ENCODE peak calls at places on chromosomes 7 and 10, in six cellular contexts. One of them, this sample, is unnamed.

GRCh38 chr10:88735661-88736060 is 24.2 kb upstream of the LIPN start:
- DNase-seq in NB4: no peak
- DNase-seq in HepG2: no peak
- DNase-seq in A549: no peak
- DNase-seq in cardiac muscle cell: peak
- DNase-seq in mucosa of descending colon: no peak
- DNase-seq in this sample: no peak

GRCh38 chr7:30984359-30985107 is 20.8 kb downstream of the GHRHR start:
- DNase-seq in NB4: peak
- DNase-seq in HepG2: no peak
- DNase-seq in A549: peak
- DNase-seq in cardiac muscle cell: peak
- DNase-seq in mucosa of descending colon: no peak
- DNase-seq in this sample: no peak

GRCh38 chr7:107045195-107045960 is 873 bp downstream of the PRKAR2B start:
- DNase-seq in NB4: peak
- DNase-seq in HepG2: no peak
- DNase-seq in A549: no peak
- DNase-seq in cardiac muscle cell: no peak
- DNase-seq in mucosa of descending colon: peak
- DNase-seq in this sample: no peak

GRCh38 chr7:39453743-39454355 is 112.4 kb upstream of the YAE1 start:
- DNase-seq in NB4: peak
- DNase-seq in HepG2: peak
- DNase-seq in A549: peak
- DNase-seq in cardiac muscle cell: peak
- DNase-seq in mucosa of descending colon: peak
- DNase-seq in this sample: peak

GRCh38 chr7:133077394-133077793 is 4.5 kb downstream of the CHCHD3 start:
- DNase-seq in NB4: no peak
- DNase-seq in HepG2: no peak
- DNase-seq in A549: no peak
- DNase-seq in cardiac muscle cell: no peak
- DNase-seq in mucosa of descending colon: no peak
- DNase-seq in this sample: no peak

GRCh38 chr7:157676001-157676400 is 339.2 kb downstream of the DNAJB6 start:
- DNase-seq in NB4: peak
- DNase-seq in HepG2: no peak
- DNase-seq in A549: no peak
- DNase-seq in cardiac muscle cell: no peak
- DNase-seq in mucosa of descending colon: peak
- DNase-seq in this sample: no peak

GRCh38 chr7:144818516-144818915 is 17.3 kb downstream of the TPK1 start:
- DNase-seq in NB4: no peak
- DNase-seq in HepG2: no peak
- DNase-seq in A549: no peak
- DNase-seq in cardiac muscle cell: peak
- DNase-seq in mucosa of descending colon: no peak
- DNase-seq in this sample: no peak

GRCh38 chr7:68760556-68760955 is 837.7 kb upstream of the AUTS2 start:
- DNase-seq in NB4: no peak
- DNase-seq in HepG2: no peak
- DNase-seq in A549: peak
- DNase-seq in cardiac muscle cell: peak
- DNase-seq in mucosa of descending colon: no peak
- DNase-seq in this sample: no peak

GRCh38 chr7:4738711-4739527 is 36.5 kb upstream of the AP5Z1 start:
- DNase-seq in NB4: peak
- DNase-seq in HepG2: peak
- DNase-seq in A549: peak
- DNase-seq in cardiac muscle cell: peak
- DNase-seq in mucosa of descending colon: no peak
- DNase-seq in this sample: no peak

GRCh38 chr10:71294091-71294561 is 24.9 kb upstream of the SLC29A3 start:
- DNase-seq in NB4: no peak
- DNase-seq in HepG2: no peak
- DNase-seq in A549: no peak
- DNase-seq in cardiac muscle cell: no peak
- DNase-seq in mucosa of descending colon: no peak
- DNase-seq in this sample: no peak

GRCh38 chr7:23249486-23249885 is 2.9 kb downstream of the GPNMB start:
- DNase-seq in NB4: no peak
- DNase-seq in HepG2: no peak
- DNase-seq in A549: no peak
- DNase-seq in cardiac muscle cell: no peak
- DNase-seq in mucosa of descending colon: no peak
- DNase-seq in this sample: no peak

GRCh38 chr10:119221666-119222065 is 14.3 kb downstream of the GRK5 start:
- DNase-seq in NB4: peak
- DNase-seq in HepG2: no peak
- DNase-seq in A549: no peak
- DNase-seq in cardiac muscle cell: no peak
- DNase-seq in mucosa of descending colon: no peak
- DNase-seq in this sample: no peak

GRCh38 chr10:4771554-4772201 is 54.3 kb upstream of the AKR1E2 start:
- DNase-seq in NB4: no peak
- DNase-seq in HepG2: peak
- DNase-seq in A549: no peak
- DNase-seq in cardiac muscle cell: peak
- DNase-seq in mucosa of descending colon: no peak
- DNase-seq in this sample: no peak

GRCh38 chr7:80134536-80135305 is at the start of gene GNAI1:
- DNase-seq in NB4: peak
- DNase-seq in HepG2: peak
- DNase-seq in A549: peak
- DNase-seq in cardiac muscle cell: peak
- DNase-seq in mucosa of descending colon: peak
- DNase-seq in this sample: no peak

GRCh38 chr10:132987671-132988571 is 45.6 kb upstream of the CFAP46 start:
- DNase-seq in NB4: peak
- DNase-seq in HepG2: no peak
- DNase-seq in A549: no peak
- DNase-seq in cardiac muscle cell: peak
- DNase-seq in mucosa of descending colon: no peak
- DNase-seq in this sample: no peak

GRCh38 chr10:94725871-94726270 is 36.6 kb upstream of the CYP2C19 start:
- DNase-seq in NB4: no peak
- DNase-seq in HepG2: no peak
- DNase-seq in A549: peak
- DNase-seq in cardiac muscle cell: peak
- DNase-seq in mucosa of descending colon: no peak
- DNase-seq in this sample: no peak

GRCh38 chr7:121021266-121021969 is 32.9 kb downstream of the CPED1 start:
- DNase-seq in NB4: no peak
- DNase-seq in HepG2: no peak
- DNase-seq in A549: no peak
- DNase-seq in cardiac muscle cell: no peak
- DNase-seq in mucosa of descending colon: no peak
- DNase-seq in this sample: no peak

GRCh38 chr7:106126170-106126938 is 14.2 kb upstream of the SYPL1 start:
- DNase-seq in NB4: peak
- DNase-seq in HepG2: no peak
- DNase-seq in A549: peak
- DNase-seq in cardiac muscle cell: peak
- DNase-seq in mucosa of descending colon: no peak
- DNase-seq in this sample: no peak

GRCh38 chr7:120805636-120806388 is 52.1 kb downstream of the TSPAN12 start:
- DNase-seq in NB4: peak
- DNase-seq in HepG2: peak
- DNase-seq in A549: peak
- DNase-seq in cardiac muscle cell: peak
- DNase-seq in mucosa of descending colon: no peak
- DNase-seq in this sample: peak

GRCh38 chr10:103897241-103897774 is 20.7 kb downstream of the STN1 start:
- DNase-seq in NB4: no peak
- DNase-seq in HepG2: no peak
- DNase-seq in A549: no peak
- DNase-seq in cardiac muscle cell: no peak
- DNase-seq in mucosa of descending colon: no peak
- DNase-seq in this sample: no peak

DNA sequence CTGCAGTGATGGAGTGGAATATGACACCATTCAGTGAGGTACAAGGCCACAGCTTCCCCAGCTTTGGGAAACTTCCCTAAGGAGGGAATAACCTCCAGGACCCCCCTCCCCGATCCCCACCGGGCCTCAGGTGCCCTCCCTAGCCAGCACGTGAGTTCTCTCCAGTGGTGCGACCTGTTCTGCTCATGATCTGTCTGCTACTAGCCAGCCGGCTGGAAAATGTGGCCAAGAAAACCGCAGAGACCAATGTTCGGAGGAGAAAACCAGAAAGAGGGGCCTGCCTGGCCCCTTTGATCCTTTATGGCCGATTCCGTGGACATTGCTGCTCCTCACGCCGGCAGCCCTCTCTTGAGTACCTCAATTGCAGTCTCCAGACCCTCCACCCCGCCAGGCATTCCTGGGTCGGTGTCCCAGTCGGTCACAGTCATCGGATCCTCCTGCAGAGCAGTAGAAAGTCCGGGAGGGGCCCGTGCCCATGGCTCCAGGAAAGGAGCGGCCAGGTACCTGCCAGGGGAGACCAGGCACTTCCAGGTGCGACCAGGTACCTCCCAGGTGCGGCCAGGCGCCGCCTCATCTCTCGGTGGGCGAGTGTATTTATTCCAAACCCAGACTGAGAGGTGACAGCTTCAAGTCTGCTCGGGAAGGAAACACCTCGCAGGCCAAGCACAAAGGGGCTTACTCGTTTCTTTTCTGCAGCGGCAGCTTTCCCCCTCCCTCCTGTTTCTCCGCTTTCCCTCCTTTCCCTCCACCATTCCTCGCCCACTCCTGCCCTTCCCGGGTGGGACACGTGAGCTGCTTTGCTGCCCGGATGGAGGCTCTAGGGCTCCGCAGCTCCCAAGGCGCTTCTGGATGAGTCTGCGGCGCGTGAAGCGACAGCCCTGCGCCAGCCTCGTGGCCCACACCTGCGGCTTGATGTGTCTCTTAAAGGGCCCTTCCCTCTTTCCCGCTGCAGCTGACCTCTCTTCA is 39.6 kb upstream of the AGK start:
- DNase-seq in NB4: no peak
- DNase-seq in HepG2: no peak
- DNase-seq in A549: no peak
- DNase-seq in cardiac muscle cell: no peak
- DNase-seq in mucosa of descending colon: peak
- DNase-seq in this sample: no peak
- H3K4me3 ChIP-seq in NB4: no peak
- H3K4me3 ChIP-seq in HepG2: peak
- H3K4me3 ChIP-seq in A549: no peak
- H3K4me3 ChIP-seq in cardiac muscle cell: peak
- H3K4me3 ChIP-seq in mucosa of descending colon: no peak
- H3K4me3 ChIP-seq in this sample: peak

GRCh38 chr10:97067716-97068391 is 117.9 kb downstream of the SLIT1 start:
- DNase-seq in NB4: peak
- DNase-seq in HepG2: no peak
- DNase-seq in A549: peak
- DNase-seq in cardiac muscle cell: no peak
- DNase-seq in mucosa of descending colon: no peak
- DNase-seq in this sample: no peak
- TF ChIP-seq CTCF in NB4: no peak
- TF ChIP-seq CTCF in HepG2: peak
- TF ChIP-seq CTCF in A549: no peak
- TF ChIP-seq CTCF in cardiac muscle cell: no peak
- TF ChIP-seq CTCF in mucosa of descending colon: no peak
- TF ChIP-seq CTCF in this sample: peak

DNA sequence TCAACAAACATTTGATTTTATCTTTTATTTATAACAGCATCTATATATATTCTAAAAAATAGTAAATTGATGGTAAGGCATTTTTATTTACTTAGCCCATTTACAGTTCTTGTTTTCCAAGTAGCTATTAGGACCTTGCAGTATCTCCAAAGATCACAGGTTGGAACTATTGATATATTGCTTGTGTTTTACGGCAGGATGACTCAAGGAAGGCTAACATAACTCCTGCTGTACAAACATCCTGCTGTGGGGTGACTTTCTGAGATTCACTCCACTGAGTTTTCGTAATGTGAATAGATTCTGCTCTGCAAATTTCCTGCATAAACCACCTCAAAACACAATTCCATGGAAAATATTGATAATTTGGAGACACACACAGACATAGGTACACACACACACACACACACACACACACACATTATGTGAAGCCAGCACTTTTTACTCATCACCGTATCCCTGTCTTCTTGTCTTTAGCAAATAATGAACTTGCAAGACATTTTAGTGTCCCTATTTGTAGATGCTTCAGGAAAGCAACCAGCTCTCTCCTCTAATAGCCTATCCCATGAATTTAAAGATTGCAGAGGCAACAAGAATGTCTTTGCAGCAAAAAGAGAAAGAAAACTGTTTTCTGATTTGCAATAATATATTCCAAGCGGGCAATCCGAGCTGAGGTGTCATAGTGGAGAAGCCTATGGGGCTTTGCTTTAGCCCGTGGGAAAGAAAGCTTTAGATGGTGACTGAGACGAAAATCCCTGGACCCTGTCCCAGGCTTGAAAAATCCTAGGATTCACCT is 722 bp downstream of the AGR2 start:
- DNase-seq in NB4: no peak
- DNase-seq in HepG2: peak
- DNase-seq in A549: peak
- DNase-seq in cardiac muscle cell: no peak
- DNase-seq in mucosa of descending colon: no peak
- DNase-seq in this sample: no peak
- H3K4me3 ChIP-seq in NB4: no peak
- H3K4me3 ChIP-seq in HepG2: no peak
- H3K4me3 ChIP-seq in A549: peak
- H3K4me3 ChIP-seq in cardiac muscle cell: no peak
- H3K4me3 ChIP-seq in mucosa of descending colon: peak
- H3K4me3 ChIP-seq in this sample: no peak

GRCh38 chr10:58963723-58964124 is 212.7 kb upstream of the PHYHIPL start:
- DNase-seq in NB4: no peak
- DNase-seq in HepG2: peak
- DNase-seq in A549: no peak
- DNase-seq in cardiac muscle cell: no peak
- DNase-seq in mucosa of descending colon: no peak
- DNase-seq in this sample: no peak

GRCh38 chr10:58967551-58968418 is 208.7 kb upstream of the PHYHIPL start:
- DNase-seq in NB4: no peak
- DNase-seq in HepG2: peak
- DNase-seq in A549: peak
- DNase-seq in cardiac muscle cell: no peak
- DNase-seq in mucosa of descending colon: no peak
- DNase-seq in this sample: no peak

GRCh38 chr10:58965855-58966254 is 210.6 kb upstream of the PHYHIPL start:
- DNase-seq in NB4: no peak
- DNase-seq in HepG2: peak
- DNase-seq in A549: no peak
- DNase-seq in cardiac muscle cell: no peak
- DNase-seq in mucosa of descending colon: no peak
- DNase-seq in this sample: no peak

GRCh38 chr10:58957517-58957916 is 218.9 kb upstream of the PHYHIPL start:
- DNase-seq in NB4: no peak
- DNase-seq in HepG2: no peak
- DNase-seq in A549: no peak
- DNase-seq in cardiac muscle cell: no peak
- DNase-seq in mucosa of descending colon: no peak
- DNase-seq in this sample: no peak

DNA sequence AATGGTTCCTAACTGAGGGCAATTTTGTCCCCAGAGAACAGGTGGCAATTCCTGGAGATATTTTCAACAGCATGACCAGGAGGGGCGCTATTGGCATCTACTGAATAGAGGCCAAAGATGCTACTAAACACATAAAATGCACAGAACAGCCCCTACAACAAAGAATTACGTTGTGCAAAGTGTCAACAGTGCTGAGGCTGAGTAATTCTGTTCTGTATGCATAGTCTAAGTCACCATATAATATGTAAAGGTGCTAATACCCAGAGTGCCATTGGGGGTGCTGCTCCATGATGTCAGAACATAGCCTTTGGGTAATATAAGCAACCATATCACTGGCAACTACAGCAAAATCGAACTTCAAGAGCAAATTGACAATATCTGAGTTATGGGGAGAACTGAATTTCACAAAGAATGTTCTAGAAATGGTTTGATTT is 213.3 kb upstream of the PHYHIPL start:
- DNase-seq in NB4: peak
- DNase-seq in HepG2: peak
- DNase-seq in A549: peak
- DNase-seq in cardiac muscle cell: no peak
- DNase-seq in mucosa of descending colon: no peak
- DNase-seq in this sample: no peak
- TF ChIP-seq CTCF in NB4: peak
- TF ChIP-seq CTCF in HepG2: peak
- TF ChIP-seq CTCF in A549: peak
- TF ChIP-seq CTCF in cardiac muscle cell: peak
- TF ChIP-seq CTCF in mucosa of descending colon: no peak
- TF ChIP-seq CTCF in this sample: peak